ENCODE peak calls at places on chromosome 6, in five cellular contexts. One of them, this sample, is unnamed.

GRCh38 chr6:109315331-109316129 is 66.7 kb downstream of the CD164 start:
- DNase-seq in gastrocnemius medialis: no peak
- DNase-seq in A549: no peak
- DNase-seq in adrenal gland: no peak
- DNase-seq in IMR-90: no peak
- DNase-seq in this sample: no peak

GRCh38 chr6:127854009-127854408 is 46.8 kb downstream of the THEMIS start:
- DNase-seq in IMR-90: no peak
- DNase-seq in A549: peak
- DNase-seq in adrenal gland: no peak
- DNase-seq in gastrocnemius medialis: no peak
- DNase-seq in this sample: no peak

GRCh38 chr6:70706491-70707123 is 38.9 kb downstream of the SMAP1 start:
- DNase-seq in adrenal gland: no peak
- DNase-seq in A549: peak
- DNase-seq in gastrocnemius medialis: no peak
- DNase-seq in IMR-90: peak
- DNase-seq in this sample: no peak

GRCh38 chr6:54173084-54173483 is 61.8 kb downstream of the MLIP start:
- DNase-seq in gastrocnemius medialis: no peak
- DNase-seq in A549: no peak
- DNase-seq in IMR-90: no peak
- DNase-seq in adrenal gland: no peak
- DNase-seq in this sample: no peak

GRCh38 chr6:39003072-39003471 is 45.5 kb upstream of the GLP1R start:
- DNase-seq in IMR-90: no peak
- DNase-seq in A549: no peak
- DNase-seq in adrenal gland: no peak
- DNase-seq in gastrocnemius medialis: no peak
- DNase-seq in this sample: no peak

GRCh38 chr6:32940656-32941411 is at the start of gene HLA-DMB:
- DNase-seq in IMR-90: peak
- DNase-seq in gastrocnemius medialis: peak
- DNase-seq in adrenal gland: peak
- DNase-seq in A549: peak
- DNase-seq in this sample: no peak

GRCh38 chr6:51559059-51559458 is 528.4 kb downstream of the PKHD1 start:
- DNase-seq in adrenal gland: no peak
- DNase-seq in IMR-90: no peak
- DNase-seq in gastrocnemius medialis: no peak
- DNase-seq in A549: no peak
- DNase-seq in this sample: peak

GRCh38 chr6:119587537-119587936 is 238.0 kb upstream of the MAN1A1 start:
- DNase-seq in A549: no peak
- DNase-seq in gastrocnemius medialis: no peak
- DNase-seq in adrenal gland: no peak
- DNase-seq in IMR-90: peak
- DNase-seq in this sample: no peak

GRCh38 chr6:98787961-98788360 is 46.4 kb upstream of the POU3F2 start:
- DNase-seq in IMR-90: no peak
- DNase-seq in gastrocnemius medialis: no peak
- DNase-seq in adrenal gland: no peak
- DNase-seq in A549: no peak
- DNase-seq in this sample: no peak

GRCh38 chr6:140340795-140341194 is 966.3 kb upstream of the CITED2 start:
- DNase-seq in gastrocnemius medialis: no peak
- DNase-seq in IMR-90: no peak
- DNase-seq in adrenal gland: no peak
- DNase-seq in A549: no peak
- DNase-seq in this sample: no peak

GRCh38 chr6:1146500-1146899 is 165.4 kb upstream of the FOXQ1 start:
- DNase-seq in A549: no peak
- DNase-seq in gastrocnemius medialis: no peak
- DNase-seq in adrenal gland: no peak
- DNase-seq in IMR-90: no peak
- DNase-seq in this sample: no peak

GRCh38 chr6:1871936-1872335 is 262.2 kb downstream of the FOXC1 start:
- DNase-seq in IMR-90: no peak
- DNase-seq in gastrocnemius medialis: no peak
- DNase-seq in A549: no peak
- DNase-seq in adrenal gland: no peak
- DNase-seq in this sample: no peak

GRCh38 chr6:28943557-28944411 is 20.0 kb upstream of the TRIM27 start:
- DNase-seq in adrenal gland: peak
- DNase-seq in gastrocnemius medialis: peak
- DNase-seq in A549: peak
- DNase-seq in IMR-90: peak
- DNase-seq in this sample: peak

GRCh38 chr6:25963426-25964123 is 973 bp downstream of the TRIM38 start:
- DNase-seq in A549: no peak
- DNase-seq in gastrocnemius medialis: no peak
- DNase-seq in adrenal gland: no peak
- DNase-seq in IMR-90: peak
- DNase-seq in this sample: no peak

GRCh38 chr6:158172001-158172400 is 3.9 kb downstream of the GTF2H5 start:
- DNase-seq in A549: no peak
- DNase-seq in gastrocnemius medialis: no peak
- DNase-seq in adrenal gland: no peak
- DNase-seq in IMR-90: no peak
- DNase-seq in this sample: no peak

GRCh38 chr6:111759836-111760785 is 113.1 kb downstream of the FYN start:
- DNase-seq in adrenal gland: no peak
- DNase-seq in A549: no peak
- DNase-seq in gastrocnemius medialis: no peak
- DNase-seq in IMR-90: peak
- DNase-seq in this sample: no peak

GRCh38 chr6:100920028-100920427 is 38.9 kb upstream of the ASCC3 start:
- DNase-seq in A549: no peak
- DNase-seq in IMR-90: no peak
- DNase-seq in gastrocnemius medialis: no peak
- DNase-seq in adrenal gland: no peak
- DNase-seq in this sample: no peak

GRCh38 chr6:683742-684440 is 9.0 kb downstream of the EXOC2 start:
- DNase-seq in gastrocnemius medialis: no peak
- DNase-seq in A549: no peak
- DNase-seq in adrenal gland: no peak
- DNase-seq in IMR-90: peak
- DNase-seq in this sample: no peak

GRCh38 chr6:124131779-124132178 is 328.1 kb downstream of the NKAIN2 start:
- DNase-seq in adrenal gland: no peak
- DNase-seq in gastrocnemius medialis: no peak
- DNase-seq in A549: no peak
- DNase-seq in IMR-90: no peak
- DNase-seq in this sample: no peak

GRCh38 chr6:146709036-146709622 is 110.4 kb downstream of the ADGB start:
- DNase-seq in gastrocnemius medialis: no peak
- DNase-seq in A549: no peak
- DNase-seq in IMR-90: no peak
- DNase-seq in adrenal gland: no peak
- DNase-seq in this sample: no peak

GRCh38 chr6:53054532-53054931 is 10.7 kb upstream of the FBXO9 start:
- DNase-seq in IMR-90: no peak
- DNase-seq in gastrocnemius medialis: no peak
- DNase-seq in adrenal gland: no peak
- DNase-seq in A549: no peak
- DNase-seq in this sample: no peak

GRCh38 chr6:41942045-41942851 is 640 bp upstream of the CCND3 start:
- DNase-seq in gastrocnemius medialis: no peak
- DNase-seq in A549: no peak
- DNase-seq in IMR-90: peak
- DNase-seq in adrenal gland: peak
- DNase-seq in this sample: no peak

GRCh38 chr6:80425089-80425823 is 318.8 kb downstream of the BCKDHB start:
- DNase-seq in IMR-90: peak
- DNase-seq in adrenal gland: no peak
- DNase-seq in A549: no peak
- DNase-seq in gastrocnemius medialis: no peak
- DNase-seq in this sample: no peak

GRCh38 chr6:27518881-27519795 is 46.2 kb upstream of the ZNF184 start:
- DNase-seq in A549: peak
- DNase-seq in gastrocnemius medialis: peak
- DNase-seq in IMR-90: peak
- DNase-seq in adrenal gland: peak
- DNase-seq in this sample: peak

GRCh38 chr6:35215665-35216411 is 2.1 kb downstream of the SCUBE3 start:
- DNase-seq in gastrocnemius medialis: no peak
- DNase-seq in IMR-90: peak
- DNase-seq in A549: no peak
- DNase-seq in adrenal gland: no peak
- DNase-seq in this sample: no peak

GRCh38 chr6:167800549-167800948 is 26.2 kb upstream of the AFDN start:
- DNase-seq in IMR-90: no peak
- DNase-seq in gastrocnemius medialis: no peak
- DNase-seq in adrenal gland: no peak
- DNase-seq in A549: no peak
- DNase-seq in this sample: no peak

GRCh38 chr6:161245363-161245762 is 28.5 kb downstream of the AGPAT4 start:
- DNase-seq in gastrocnemius medialis: no peak
- DNase-seq in adrenal gland: no peak
- DNase-seq in A549: no peak
- DNase-seq in IMR-90: no peak
- DNase-seq in this sample: no peak

DNA sequence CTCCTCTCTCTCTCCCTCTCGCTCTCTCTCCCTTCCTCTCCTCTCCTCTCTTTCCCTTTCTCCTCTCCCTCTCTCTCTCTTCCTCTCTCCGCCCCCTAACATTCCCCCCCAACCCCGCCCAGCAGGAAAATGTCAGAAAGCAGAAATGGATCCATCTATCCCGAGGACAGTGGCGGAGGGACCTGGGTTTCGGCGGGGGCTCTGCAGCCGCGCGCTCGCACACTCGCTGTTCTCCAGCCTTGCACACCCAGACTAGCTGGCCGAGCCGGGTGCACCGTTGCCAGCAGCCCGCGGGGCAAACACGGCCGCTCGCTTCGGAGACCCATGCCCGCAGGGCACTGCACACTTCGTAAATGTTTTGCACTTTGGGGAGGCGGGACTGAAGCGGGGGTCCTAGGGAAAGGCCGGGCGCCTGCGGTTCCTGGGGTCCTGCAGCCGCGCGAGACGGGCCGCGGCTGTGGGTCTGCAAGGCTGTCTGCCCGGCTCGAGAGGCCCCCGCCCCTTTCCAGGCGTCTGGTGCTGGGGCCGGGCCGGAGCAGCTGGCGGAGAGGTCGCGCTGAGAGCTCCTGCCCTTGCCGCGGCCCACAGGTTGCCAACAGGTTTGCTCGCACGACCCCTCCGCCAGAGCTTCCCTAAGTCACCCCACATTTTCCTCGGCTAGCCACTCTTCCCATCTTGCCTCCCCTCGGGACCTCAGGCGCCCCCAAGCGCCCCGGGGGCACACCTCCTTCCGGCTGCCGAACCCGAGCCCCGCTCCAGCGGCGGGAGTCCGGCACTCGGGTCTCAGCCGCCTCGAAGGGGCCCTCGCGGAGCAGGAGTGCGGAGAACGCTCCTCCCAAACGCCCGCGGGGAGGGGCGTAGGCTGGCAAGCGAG is 818 bp upstream of the MDGA1 start:
- DNase-seq in IMR-90: peak
- DNase-seq in A549: peak
- DNase-seq in gastrocnemius medialis: no peak
- DNase-seq in adrenal gland: peak
- DNase-seq in this sample: peak
- H3K27ac ChIP-seq in IMR-90: no peak
- H3K27ac ChIP-seq in A549: peak
- H3K27ac ChIP-seq in gastrocnemius medialis: no peak
- H3K27ac ChIP-seq in adrenal gland: peak
- H3K27ac ChIP-seq in this sample: no peak

DNA sequence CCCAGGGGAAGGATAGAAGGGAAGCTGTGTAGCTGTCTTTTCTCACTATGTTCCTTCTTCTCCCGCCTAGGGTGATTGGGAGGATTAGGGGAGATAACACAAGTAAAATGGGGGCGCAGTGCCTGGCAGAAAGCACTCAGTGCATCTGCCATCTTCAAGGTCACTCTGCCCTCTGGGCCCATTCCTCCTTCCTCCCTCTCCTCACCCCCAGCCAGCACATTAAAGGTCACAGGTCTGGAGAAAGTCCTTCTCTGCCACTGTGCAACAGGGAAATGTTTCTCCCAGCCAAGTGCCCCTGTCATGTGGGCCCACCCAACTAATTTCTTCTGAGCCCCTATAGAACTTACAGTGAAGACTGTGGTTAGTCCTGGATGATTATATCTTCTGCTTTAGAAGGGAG is 45.8 kb downstream of the CLIC5 start:
- DNase-seq in A549: no peak
- DNase-seq in adrenal gland: no peak
- DNase-seq in gastrocnemius medialis: no peak
- DNase-seq in IMR-90: no peak
- DNase-seq in this sample: no peak
- TF ChIP-seq POLR2A in A549: no peak
- TF ChIP-seq POLR2A in adrenal gland: no peak
- TF ChIP-seq POLR2A in gastrocnemius medialis: no peak
- TF ChIP-seq POLR2A in IMR-90: no peak
- TF ChIP-seq POLR2A in this sample: no peak

GRCh38 chr6:138229663-138230194 is 11.4 kb upstream of the PBOV1 start:
- DNase-seq in gastrocnemius medialis: no peak
- DNase-seq in A549: no peak
- DNase-seq in adrenal gland: no peak
- DNase-seq in IMR-90: no peak
- DNase-seq in this sample: no peak

GRCh38 chr6:138234363-138234762 is 16.1 kb upstream of the PBOV1 start:
- DNase-seq in adrenal gland: no peak
- DNase-seq in IMR-90: no peak
- DNase-seq in gastrocnemius medialis: no peak
- DNase-seq in A549: no peak
- DNase-seq in this sample: no peak

GRCh38 chr6:138229072-138229471 is 10.8 kb upstream of the PBOV1 start:
- DNase-seq in A549: no peak
- DNase-seq in IMR-90: no peak
- DNase-seq in adrenal gland: no peak
- DNase-seq in gastrocnemius medialis: no peak
- DNase-seq in this sample: no peak

GRCh38 chr6:138231399-138231886 is 13.2 kb upstream of the PBOV1 start:
- DNase-seq in gastrocnemius medialis: no peak
- DNase-seq in adrenal gland: no peak
- DNase-seq in A549: no peak
- DNase-seq in IMR-90: no peak
- DNase-seq in this sample: no peak

GRCh38 chr6:138230759-138231398 is 12.6 kb upstream of the PBOV1 start:
- DNase-seq in adrenal gland: no peak
- DNase-seq in IMR-90: no peak
- DNase-seq in gastrocnemius medialis: no peak
- DNase-seq in A549: no peak
- DNase-seq in this sample: no peak
- H3K27ac ChIP-seq in adrenal gland: peak
- H3K27ac ChIP-seq in IMR-90: no peak
- H3K27ac ChIP-seq in gastrocnemius medialis: no peak
- H3K27ac ChIP-seq in A549: no peak
- H3K27ac ChIP-seq in this sample: no peak

DNA sequence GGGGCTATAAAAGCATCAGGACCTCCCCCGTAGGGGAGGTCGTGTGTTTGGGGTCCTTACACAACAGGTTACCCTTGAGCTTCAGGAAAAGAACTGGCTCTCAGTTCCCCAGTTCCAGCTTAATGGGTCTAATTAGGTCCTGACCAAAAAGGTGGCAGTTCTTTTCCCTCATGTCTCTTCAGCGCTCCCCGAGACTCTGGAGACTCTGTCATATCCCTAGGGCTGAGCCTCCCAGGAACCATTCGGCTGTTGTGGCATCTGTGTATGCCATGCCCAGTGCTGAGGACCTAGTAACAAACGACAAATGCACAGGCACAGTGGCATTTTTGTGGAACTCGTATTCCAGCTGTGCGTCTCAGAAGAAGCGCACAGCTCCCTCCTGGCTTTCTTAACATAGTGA is 14.6 kb downstream of the PRDM1 start:
- DNase-seq in A549: no peak
- DNase-seq in IMR-90: no peak
- DNase-seq in gastrocnemius medialis: no peak
- DNase-seq in adrenal gland: no peak
- DNase-seq in this sample: no peak
- TF ChIP-seq POLR2A in A549: no peak
- TF ChIP-seq POLR2A in IMR-90: no peak
- TF ChIP-seq POLR2A in gastrocnemius medialis: no peak
- TF ChIP-seq POLR2A in adrenal gland: no peak
- TF ChIP-seq POLR2A in this sample: no peak

This sample was measured in right lobe of liver.